ENCODE peak calls at places on chromosomes 1 and 21, in eight cellular contexts. E is stromal cell of bone marrow; U is NCI-H1092 treated with DMSO at 0.1 percent for 48 hours; A is HTR-8/SVneo; O is activated CD4-positive, CD25-positive, alpha-beta regulatory T cell; N is activated naive CD8-positive, alpha-beta T cell treated with anti-CD3 and anti-CD28 coated beads, Interleukin-2, amount 50 U/mL, for 24 hours; M is amygdala; I is kidney epithelial cell. T is an unnamed sample.

GRCh38 chr1:160653620-160654016 is 6.8 kb upstream of the SLAMF1 start:
- DNase-seq in O (no peak), N (no peak), U (no peak), I (no peak), A (no peak), E (no peak), M (no peak), T (no peak)

GRCh38 chr1:206809504-206810084 is 37.3 kb upstream of the IL10 start:
- DNase-seq in N (no peak), A (peak), E (no peak), I (no peak), O (no peak), M (no peak), U (peak), T (peak)

GRCh38 chr21:36134820-36135390 is at the start of gene CBR3:
- DNase-seq in E (peak), O (no peak), N (peak), A (peak), U (peak), I (no peak), M (no peak), T (peak)

GRCh38 chr1:114258633-114259032 is 105.0 kb upstream of the SYT6 start:
- DNase-seq in N (no peak), O (no peak), I (no peak), M (no peak), U (no peak), E (no peak), A (no peak), T (no peak)

GRCh38 chr1:15510611-15511405 is 13.2 kb downstream of the CASP9 start:
- DNase-seq in E (no peak), A (no peak), N (no peak), I (no peak), O (no peak), M (no peak), U (no peak), T (no peak)

GRCh38 chr1:110050602-110051261 is 16.3 kb downstream of the STRIP1 start:
- DNase-seq in O (no peak), U (no peak), E (no peak), A (no peak), I (no peak), N (no peak), M (no peak), T (no peak)

GRCh38 chr1:3314561-3315271 is 139.7 kb upstream of the ARHGEF16 start:
- DNase-seq in U (no peak), A (no peak), E (no peak), M (no peak), O (no peak), N (no peak), I (no peak), T (no peak)

GRCh38 chr1:163974120-163974519 is 584.9 kb upstream of the PBX1 start:
- DNase-seq in I (no peak), A (no peak), M (no peak), O (no peak), E (no peak), U (no peak), N (no peak), T (no peak)

GRCh38 chr21:45431781-45432572 is 27.0 kb downstream of the COL18A1 start:
- DNase-seq in O (no peak), M (no peak), I (no peak), A (no peak), N (no peak), U (no peak), E (no peak), T (no peak)

GRCh38 chr1:64572222-64572900 is 102.4 kb downstream of the CACHD1 start:
- DNase-seq in M (no peak), I (no peak), O (no peak), U (no peak), A (peak), E (no peak), N (no peak), T (peak)

GRCh38 chr1:26468911-26469310 is 3.3 kb upstream of the HMGN2 start:
- DNase-seq in I (no peak), E (no peak), M (peak), N (no peak), O (no peak), U (peak), A (no peak), T (no peak)

GRCh38 chr1:207084701-207085180 is 3.9 kb upstream of the C4BPB start:
- DNase-seq in N (peak), E (no peak), U (peak), O (no peak), I (no peak), A (peak), M (no peak), T (peak)

GRCh38 chr1:41496080-41497055 is 11.9 kb upstream of the EDN2 start:
- DNase-seq in M (peak), N (peak), U (no peak), I (no peak), O (no peak), E (no peak), A (peak), T (peak)

GRCh38 chr1:226618380-226618779 is 69.8 kb downstream of the STUM start:
- DNase-seq in N (no peak), U (no peak), A (no peak), M (no peak), E (no peak), O (no peak), I (no peak), T (no peak)

GRCh38 chr1:244862354-244862698 is 2.0 kb downstream of the HNRNPU start:
- DNase-seq in A (no peak), O (no peak), M (no peak), I (no peak), U (no peak), N (no peak), E (no peak), T (no peak)

GRCh38 chr1:42928859-42929258 is 29.8 kb downstream of the SLC2A1 start:
- DNase-seq in A (no peak), U (no peak), O (no peak), N (no peak), I (no peak), M (no peak), E (no peak), T (no peak)

GRCh38 chr1:92728687-92729086 is 56.2 kb downstream of the EVI5 start:
- DNase-seq in U (no peak), M (no peak), N (no peak), I (no peak), A (no peak), O (no peak), E (no peak), T (peak)